ENCODE peak calls at places on chromosomes 2 and 18, in seven cellular contexts. M, A, S, L, D, I and C are unnamed samples.

GRCh38 chr2:200784215-200784614 is 27.5 kb upstream of the BZW1 start:
- DNase-seq in L (peak), I (no peak), S (no peak), D (no peak), A (no peak), M (no peak), C (no peak)

GRCh38 chr2:9205963-9206948 is at the start of gene ASAP2:
- DNase-seq in L (peak), D (peak), A (peak), M (peak), S (peak), I (no peak), C (peak)

GRCh38 chr2:173990970-173991819 is 26.0 kb upstream of the SP3 start:
- DNase-seq in S (no peak), L (peak), M (peak), D (peak), A (no peak), I (peak), C (peak)

GRCh38 chr2:208406474-208407451 is at the start of gene PTH2R:
- DNase-seq in A (no peak), L (peak), I (no peak), M (no peak), S (no peak), D (peak), C (peak)

GRCh38 chr2:43898134-43898957 is 59.6 kb downstream of the ABCG8 start:
- DNase-seq in M (peak), A (peak), L (no peak), D (peak), S (peak), I (no peak), C (peak)

GRCh38 chr2:64101141-64101591 is 43.1 kb downstream of the PELI1 start:
- DNase-seq in A (no peak), M (no peak), I (no peak), D (no peak), L (peak), S (no peak), C (no peak)

GRCh38 chr2:158637357-158637756 is 157.8 kb upstream of the DAPL1 start:
- DNase-seq in D (no peak), L (no peak), M (no peak), I (no peak), A (no peak), S (no peak), C (no peak)

GRCh38 chr18:2083691-2084090 is 487.6 kb downstream of the METTL4 start:
- DNase-seq in I (no peak), L (peak), A (no peak), M (no peak), S (no peak), D (no peak), C (no peak)

GRCh38 chr2:46097714-46098480 is 199.3 kb upstream of the EPAS1 start:
- DNase-seq in L (peak), I (peak), S (peak), D (peak), A (peak), M (peak), C (no peak)

GRCh38 chr2:153543639-153544071 is 65.1 kb upstream of the RPRM start:
- DNase-seq in D (no peak), I (no peak), M (no peak), S (no peak), A (no peak), L (no peak), C (no peak)

GRCh38 chr2:98334439-98335078 is 11.7 kb upstream of the CNGA3 start:
- DNase-seq in M (no peak), S (peak), A (no peak), L (peak), I (peak), D (no peak), C (no peak)

GRCh38 chr2:37477921-37478320 is 133.5 kb downstream of the QPCT start:
- DNase-seq in D (no peak), I (no peak), S (no peak), M (no peak), L (no peak), A (no peak), C (no peak)

GRCh38 chr2:127118467-127118866 is 11.5 kb upstream of the BIN1 start:
- DNase-seq in M (no peak), A (no peak), S (no peak), L (no peak), I (no peak), D (no peak), C (no peak)

GRCh38 chr18:44198296-44199284 is 482.1 kb upstream of the SETBP1 start:
- DNase-seq in D (no peak), S (no peak), M (peak), L (no peak), A (no peak), I (no peak), C (no peak)

GRCh38 chr2:71100195-71100964 is 29.6 kb downstream of the MCEE start:
- DNase-seq in D (peak), I (peak), L (peak), A (peak), S (peak), M (peak), C (peak)

GRCh38 chr18:715626-716025 is 3.2 kb upstream of the ENOSF1 start:
- DNase-seq in M (no peak), A (no peak), S (peak), I (peak), D (no peak), L (peak), C (no peak)

GRCh38 chr18:62088146-62088545 is 98.7 kb downstream of the PIGN start:
- DNase-seq in L (peak), D (no peak), M (no peak), S (no peak), I (no peak), A (no peak), C (no peak)

GRCh38 chr18:8519102-8519501 is 90.1 kb upstream of the RAB12 start:
- DNase-seq in D (no peak), L (no peak), S (no peak), A (no peak), I (no peak), M (no peak), C (no peak)

GRCh38 chr2:183021613-183022012 is 16.6 kb downstream of the NCKAP1 start:
- DNase-seq in D (no peak), I (no peak), L (no peak), S (no peak), M (no peak), A (no peak), C (no peak)

GRCh38 chr18:58087928-58088722 is 44.1 kb downstream of the NEDD4L start:
- DNase-seq in M (peak), I (no peak), D (peak), L (peak), S (no peak), A (no peak), C (no peak)

GRCh38 chr2:3488768-3489448 is 30.4 kb downstream of the ADI1 start:
- DNase-seq in S (no peak), I (no peak), D (no peak), A (no peak), M (peak), L (no peak), C (no peak)

GRCh38 chr2:100640329-100641114 is 77.7 kb downstream of the PDCL3 start:
- DNase-seq in L (peak), I (no peak), A (no peak), M (no peak), D (no peak), S (no peak), C (no peak)

DNA sequence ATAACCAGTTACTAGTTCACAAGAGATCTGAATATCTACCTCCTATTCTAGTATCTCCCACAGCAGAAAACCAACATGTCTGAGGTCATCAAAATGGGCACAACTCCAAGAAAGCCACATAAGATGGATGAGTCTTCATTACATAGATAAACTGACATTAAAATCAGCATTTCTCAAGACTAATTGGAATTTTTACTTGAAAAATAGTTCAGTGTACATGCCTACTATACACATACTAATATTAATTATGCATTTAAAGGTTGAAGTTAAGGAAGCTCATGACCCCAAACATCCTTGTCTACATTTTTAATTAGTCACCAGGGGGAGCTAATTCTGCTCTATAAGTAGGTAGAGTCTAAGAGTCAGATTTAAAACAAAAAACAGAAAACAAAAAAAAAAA is 41.9 kb downstream of the ZNF521 start:
- DNase-seq in S (peak), L (peak), A (no peak), D (no peak), M (no peak), I (no peak), C (no peak)
- TF ChIP-seq CTCF in S (no peak), L (no peak), A (no peak), D (no peak), M (no peak), I (peak), C (no peak)

DNA sequence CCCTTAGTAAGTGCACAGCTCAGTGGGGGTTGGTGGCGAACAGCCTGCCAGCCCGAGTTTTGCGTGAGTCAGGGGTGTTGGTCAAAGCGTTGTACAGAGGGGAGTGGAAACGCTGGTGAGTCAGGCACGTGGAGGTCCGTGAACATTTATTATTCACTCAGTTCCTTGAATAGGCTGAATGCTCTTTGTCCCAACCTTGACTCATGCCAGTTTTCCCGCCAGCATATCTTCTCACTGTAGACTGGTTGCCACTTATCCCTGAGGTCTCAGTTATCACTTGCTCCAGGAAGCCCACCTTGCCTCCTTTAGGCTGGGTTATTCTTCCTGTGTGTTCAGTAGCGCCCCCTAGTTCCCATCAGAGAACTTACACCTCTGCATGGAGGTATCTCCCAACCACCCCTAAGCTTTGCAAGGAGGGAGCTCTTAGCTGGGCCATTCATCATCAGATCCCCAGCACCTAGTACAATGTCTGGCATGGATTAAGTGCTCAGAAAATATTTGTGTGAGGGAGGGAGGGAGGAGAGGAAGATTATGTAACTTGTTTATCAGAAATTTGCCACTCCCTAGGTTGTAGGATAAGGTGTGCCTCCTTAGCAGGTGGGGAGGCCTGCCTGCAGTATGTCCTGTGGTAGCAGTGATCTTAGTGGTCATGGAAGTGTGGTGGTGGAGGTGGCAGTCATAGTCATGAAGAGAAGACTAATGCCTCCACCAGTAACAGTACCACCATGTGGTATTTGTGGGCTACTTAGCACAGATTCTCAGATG is 72.1 kb downstream of the CABLES1 start:
- DNase-seq in D (no peak), A (peak), I (no peak), M (no peak), S (peak), L (peak), C (no peak)
- TF ChIP-seq CTCF in D (peak), A (peak), I (peak), M (no peak), S (peak), L (peak), C (no peak)

GRCh38 chr2:59180111-59180510 is 939.0 kb upstream of the FANCL start:
- DNase-seq in L (no peak), D (no peak), I (no peak), S (no peak), A (no peak), M (no peak), C (no peak)

GRCh38 chr2:59184281-59185020 is 943.3 kb upstream of the FANCL start:
- DNase-seq in A (no peak), M (no peak), L (no peak), S (peak), D (no peak), I (no peak), C (no peak)

GRCh38 chr2:59183070-59183469 is 941.9 kb upstream of the FANCL start:
- DNase-seq in A (no peak), D (no peak), I (no peak), L (no peak), S (no peak), M (no peak), C (no peak)

GRCh38 chr2:59181347-59181746 is 940.2 kb upstream of the FANCL start:
- DNase-seq in L (no peak), M (no peak), A (no peak), D (no peak), S (no peak), I (no peak), C (no peak)

GRCh38 chr2:59182249-59182648 is 941.1 kb upstream of the FANCL start:
- DNase-seq in D (no peak), I (no peak), M (peak), A (peak), L (no peak), S (peak), C (peak)
- TF ChIP-seq CTCF in D (no peak), I (peak), M (no peak), A (peak), L (no peak), S (peak), C (peak)

DNA sequence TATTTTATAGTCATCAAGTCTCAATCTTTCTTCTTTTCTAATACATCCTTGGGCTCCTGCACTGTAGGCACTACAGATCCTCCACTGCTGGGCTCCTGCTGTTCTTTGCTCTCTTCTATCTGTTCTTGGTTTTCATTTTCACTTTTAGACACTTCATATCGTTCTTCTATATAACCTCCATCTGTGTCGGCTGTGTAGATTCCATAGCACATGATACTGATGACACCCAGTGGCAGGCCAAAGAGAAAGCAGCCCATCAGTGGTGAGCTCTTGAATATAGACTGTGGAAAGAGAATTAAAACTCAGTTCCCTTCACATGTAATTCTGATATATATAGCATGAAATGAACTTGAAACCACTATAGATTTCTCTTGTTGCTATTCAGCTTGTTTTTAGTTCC is 38.0 kb downstream of the TMX3 start:
- DNase-seq in D (no peak), I (no peak), S (peak), A (no peak), M (no peak), L (peak), C (no peak)
- TF ChIP-seq CTCF in D (no peak), I (peak), S (peak), A (no peak), M (no peak), L (peak), C (no peak)

DNA sequence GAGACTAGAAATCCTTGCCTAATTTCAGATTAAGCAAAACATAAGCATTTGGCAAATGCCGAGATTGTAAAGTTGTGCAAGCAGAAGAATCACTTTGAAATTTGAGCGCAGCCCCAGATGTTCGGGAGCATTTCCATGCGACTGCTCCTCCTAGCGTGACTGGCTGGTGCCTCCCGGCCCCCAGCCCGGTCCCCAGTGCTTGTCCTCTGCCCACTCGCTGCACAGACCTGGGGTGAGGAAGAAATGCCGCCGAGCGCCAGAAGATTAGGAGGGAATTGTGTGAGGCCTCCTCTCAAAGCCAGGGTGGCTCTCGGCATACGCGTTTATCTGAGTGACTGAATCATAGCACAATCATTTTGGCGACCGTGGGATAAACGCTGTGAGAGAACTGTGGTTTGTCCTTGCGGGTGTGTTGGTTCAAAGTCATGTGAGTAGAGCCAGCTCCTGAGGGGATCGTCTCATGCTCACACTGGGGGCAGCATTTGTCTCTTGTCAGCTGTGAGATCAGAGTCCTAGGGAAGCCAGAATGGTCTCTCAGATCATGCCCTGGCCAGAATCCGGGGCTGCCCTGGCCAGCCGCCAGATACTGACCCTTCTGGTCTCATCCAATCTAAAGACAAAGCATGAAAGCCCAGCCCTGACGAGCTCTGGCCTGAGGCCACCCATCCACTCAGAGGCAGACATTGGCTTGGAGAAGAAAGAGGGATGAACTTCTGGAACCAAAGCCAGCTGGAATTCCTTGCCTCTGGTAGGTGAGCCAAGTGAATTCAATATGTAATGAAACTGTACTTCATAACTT is 189.3 kb downstream of the SH3RF3 start:
- DNase-seq in L (peak), I (peak), D (peak), S (peak), A (peak), M (peak), C (no peak)
- TF ChIP-seq CTCF in L (peak), I (peak), D (no peak), S (peak), A (peak), M (no peak), C (no peak)

GRCh38 chr18:11305507-11305906 is 156.1 kb upstream of the PIEZO2 start:
- DNase-seq in I (no peak), M (no peak), D (no peak), A (no peak), S (no peak), L (no peak), C (no peak)

GRCh38 chr18:11307716-11308115 is 158.3 kb upstream of the PIEZO2 start:
- DNase-seq in I (no peak), L (no peak), S (no peak), M (no peak), D (no peak), A (no peak), C (no peak)

GRCh38 chr18:11310476-11311086 is 161.2 kb upstream of the PIEZO2 start:
- DNase-seq in A (peak), D (peak), L (peak), I (no peak), S (no peak), M (peak), C (peak)

GRCh38 chr18:11308499-11308898 is 159.1 kb upstream of the PIEZO2 start:
- DNase-seq in L (peak), A (no peak), S (no peak), I (no peak), D (no peak), M (no peak), C (no peak)

DNA sequence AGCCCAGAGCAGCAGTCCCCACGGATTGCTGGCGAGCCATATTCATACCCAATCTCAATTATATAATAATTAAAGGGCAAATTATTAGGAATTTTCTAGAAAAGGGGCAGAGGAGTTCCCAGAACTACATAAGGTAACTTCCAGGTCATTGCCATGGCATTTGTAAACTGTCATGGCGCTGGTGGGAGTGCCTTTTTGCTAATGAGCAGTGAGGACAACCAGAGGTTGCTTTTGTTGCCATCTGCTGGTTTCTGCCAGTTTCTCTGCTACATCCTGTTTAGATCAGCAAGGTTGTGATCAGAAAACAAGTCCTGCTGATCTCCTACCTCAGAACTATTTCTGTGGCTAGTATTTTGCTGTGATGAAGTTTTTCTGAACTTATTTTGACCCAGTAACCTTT is 159.8 kb upstream of the PIEZO2 start:
- DNase-seq in I (no peak), M (no peak), L (peak), S (no peak), A (peak), D (no peak), C (no peak)
- TF ChIP-seq CTCF in I (peak), M (no peak), L (peak), S (peak), A (peak), D (no peak), C (no peak)

GRCh38 chr2:25257931-25258771 is 83.6 kb downstream of the DNMT3A start:
- DNase-seq in S (no peak), M (no peak), D (no peak), I (no peak), L (no peak), A (no peak), C (no peak)
- TF ChIP-seq CTCF in S (peak), M (no peak), D (no peak), I (peak), L (no peak), A (no peak), C (peak)